ENCODE peak calls at places on chromosome 21, in nine cellular contexts. P, Q, C, S, F, W, E, K and B are unnamed samples.
A peak's percentile ranks its signal among the peaks of the same experiment; 100 is the strongest.

GRCh38 chr21:46151989-46152938 is 3.1 kb downstream of the FTCD start:
- DNase-seq in P (peak; percentile 56), Q (peak; percentile 0), C (no peak), S (no peak), F (peak; percentile 14), W (no peak), E (no peak), K (peak; percentile 18), B (peak; percentile 58)

GRCh38 chr21:31671931-31672330 is 12.4 kb downstream of the SOD1 start:
- DNase-seq in P (no peak), Q (no peak), C (no peak), S (no peak), F (no peak), W (no peak), E (no peak), K (no peak), B (no peak)

GRCh38 chr21:25881524-25882376 is 147.0 kb downstream of the GABPA start:
- DNase-seq in P (no peak), Q (peak; percentile 79), C (peak; percentile 73), S (peak; percentile 48), F (peak; percentile 64), W (peak; percentile 26), E (peak; percentile 26), K (peak; percentile 75), B (no peak)

GRCh38 chr21:18743523-18743922 is 339.9 kb upstream of the TMPRSS15 start:
- DNase-seq in P (no peak), Q (no peak), C (no peak), S (no peak), F (no peak), W (no peak), E (no peak), K (no peak), B (no peak)

GRCh38 chr21:43703068-43703880 is 15.7 kb upstream of the PDXK start:
- DNase-seq in P (no peak), Q (peak; percentile 80), C (peak; percentile 84), S (no peak), F (no peak), W (peak; percentile 52), E (no peak), K (peak; percentile 80), B (no peak)

GRCh38 chr21:24781146-24781545 is 826.1 kb downstream of the MRPL39 start:
- DNase-seq in P (no peak), Q (no peak), C (no peak), S (no peak), F (no peak), W (no peak), E (no peak), K (no peak), B (no peak)

GRCh38 chr21:31283025-31283424 is 61.0 kb downstream of the TIAM1 start:
- DNase-seq in P (no peak), Q (peak; percentile 43), C (peak; percentile 12), S (no peak), F (no peak), W (no peak), E (no peak), K (peak; percentile 82), B (no peak)

GRCh38 chr21:26041441-26042180 is 129.0 kb downstream of the APP start:
- DNase-seq in P (no peak), Q (no peak), C (peak; percentile 37), S (no peak), F (no peak), W (no peak), E (peak; percentile 31), K (no peak), B (no peak)

GRCh38 chr21:21688877-21689276 is 690.7 kb downstream of the NCAM2 start:
- DNase-seq in P (no peak), Q (no peak), C (peak; percentile 6), S (no peak), F (no peak), W (no peak), E (no peak), K (no peak), B (no peak)

GRCh38 chr21:31343680-31344480 is at the start of gene TIAM1:
- DNase-seq in P (no peak), Q (peak; percentile 35), C (peak; percentile 72), S (peak; percentile 52), F (no peak), W (no peak), E (peak; percentile 89), K (peak; percentile 43), B (peak; percentile 77)

GRCh38 chr21:31537872-31538576 is 121.5 kb upstream of the SOD1 start:
- DNase-seq in P (no peak), Q (no peak), C (no peak), S (no peak), F (no peak), W (no peak), E (no peak), K (no peak), B (no peak)

DNA sequence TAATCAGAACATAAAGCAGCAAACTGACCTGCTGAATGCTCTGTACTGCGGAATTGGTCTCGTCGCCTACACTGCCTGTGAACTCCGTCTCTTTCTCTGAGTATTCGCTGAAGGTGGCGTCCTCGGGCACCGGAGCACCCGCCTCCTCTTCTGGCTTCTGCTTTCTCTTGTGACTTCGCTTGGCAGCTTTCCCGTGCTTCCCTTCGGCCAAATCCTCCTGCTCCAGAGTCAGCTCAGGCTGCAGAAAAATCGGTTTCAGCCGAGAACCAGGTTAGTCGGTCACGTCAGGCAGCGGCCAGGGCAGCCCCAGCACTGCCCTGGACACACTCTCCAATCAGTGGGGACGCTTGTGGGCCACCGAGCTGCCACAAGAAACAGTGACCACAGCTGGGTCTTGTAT is 35.8 kb upstream of the RIPK4 start:
- DNase-seq in P (no peak), Q (peak; percentile 40), C (peak; percentile 48), S (peak; percentile 58), F (peak; percentile 67), W (no peak), E (peak; percentile 47), K (no peak), B (no peak)
- H3K4me3 ChIP-seq in P (no peak overlapping the region), Q (no peak overlapping the region), C (no peak overlapping the region), S (no peak overlapping the region), F (no peak overlapping the region), W (no peak overlapping the region), E (no peak overlapping the region), K (no peak overlapping the region), B (peak overlapping the region; percentile 16)

GRCh38 chr21:27380303-27380702 is 413.4 kb upstream of the ADAMTS5 start:
- DNase-seq in P (no peak), Q (no peak), C (peak; percentile 75), S (no peak), F (no peak), W (no peak), E (no peak), K (no peak), B (no peak)
- H3K4me3 ChIP-seq in P (no peak overlapping the region), Q (no peak overlapping the region), C (no peak overlapping the region), S (no peak overlapping the region), F (no peak overlapping the region), W (no peak overlapping the region), E (no peak overlapping the region), K (no peak overlapping the region), B (no peak overlapping the region)

GRCh38 chr21:34669149-34669879 is 520 bp downstream of the CLIC6 start:
- DNase-seq in P (no peak), Q (no peak), C (no peak), S (no peak), F (no peak), W (no peak), E (no peak), K (peak; percentile 54), B (no peak)

GRCh38 chr21:34670962-34671348 is 2.2 kb downstream of the CLIC6 start:
- DNase-seq in P (no peak), Q (no peak), C (no peak), S (no peak), F (no peak), W (no peak), E (no peak), K (no peak), B (no peak)

GRCh38 chr21:34671891-34672290 is 3.1 kb downstream of the CLIC6 start:
- DNase-seq in P (no peak), Q (no peak), C (no peak), S (no peak), F (no peak), W (no peak), E (no peak), K (no peak), B (no peak)

GRCh38 chr21:34668803-34669148 is at the start of gene CLIC6:
- DNase-seq in P (no peak), Q (no peak), C (no peak), S (peak; percentile 33), F (no peak), W (no peak), E (no peak), K (peak; percentile 86), B (no peak)

DNA sequence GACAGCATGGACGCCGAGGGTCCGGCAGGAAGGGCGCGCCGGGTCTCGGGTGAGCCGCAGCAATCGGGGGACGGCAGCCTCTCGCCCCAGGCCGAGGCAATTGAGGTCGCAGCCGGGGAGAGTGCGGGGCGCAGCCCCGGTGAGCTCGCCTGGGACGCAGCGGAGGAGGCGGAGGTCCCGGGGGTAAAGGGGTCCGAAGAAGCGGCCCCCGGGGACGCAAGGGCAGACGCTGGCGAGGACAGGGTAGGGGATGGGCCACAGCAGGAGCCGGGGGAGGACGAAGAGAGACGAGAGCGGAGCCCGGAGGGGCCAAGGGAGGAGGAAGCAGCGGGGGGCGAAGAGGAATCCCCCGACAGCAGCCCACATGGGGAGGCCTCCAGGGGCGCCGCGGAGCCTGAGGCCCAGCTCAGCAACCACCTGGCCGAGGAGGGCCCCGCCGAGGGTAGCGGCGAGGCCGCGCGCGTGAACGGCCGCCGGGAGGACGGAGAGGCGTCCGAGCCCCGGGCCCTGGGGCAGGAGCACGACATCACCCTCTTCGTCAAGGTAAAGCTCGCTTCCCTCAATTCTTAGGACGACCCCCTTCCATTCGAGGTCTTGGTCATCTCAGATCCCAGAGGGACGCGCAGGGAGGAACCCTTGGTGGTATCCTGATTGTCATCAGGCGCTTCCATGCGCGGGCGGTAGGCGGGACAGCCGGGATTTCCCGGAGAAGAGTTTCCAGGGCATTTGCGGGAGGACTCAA is 1.6 kb downstream of the CLIC6 start:
- DNase-seq in P (no peak), Q (no peak), C (no peak), S (no peak), F (no peak), W (peak; percentile 13), E (peak; percentile 10), K (peak; percentile 35), B (no peak)
- H3K4me3 ChIP-seq in P (peak overlapping the region; percentile 53), Q (no peak overlapping the region), C (no peak overlapping the region), S (peak overlapping the region; percentile 46), F (peak overlapping the region; percentile 34), W (peak overlapping the region; percentile 26), E (peak overlapping the region; percentile 49), K (peak overlapping the region; percentile 69), B (peak overlapping the region; percentile 73)

GRCh38 chr21:29434081-29434480 is 135.4 kb downstream of the BACH1 start:
- DNase-seq in P (no peak), Q (no peak), C (no peak), S (no peak), F (no peak), W (no peak), E (no peak), K (no peak), B (no peak)

GRCh38 chr21:29431680-29432079 is 133.0 kb downstream of the BACH1 start:
- DNase-seq in P (no peak), Q (no peak), C (no peak), S (no peak), F (no peak), W (no peak), E (no peak), K (no peak), B (no peak)

GRCh38 chr21:29433366-29434059 is 134.8 kb downstream of the BACH1 start:
- DNase-seq in P (no peak), Q (no peak), C (peak; percentile 34), S (no peak), F (no peak), W (no peak), E (no peak), K (no peak), B (no peak)

GRCh38 chr21:29436143-29436542 is 137.4 kb downstream of the BACH1 start:
- DNase-seq in P (no peak), Q (no peak), C (peak; percentile 67), S (no peak), F (no peak), W (no peak), E (no peak), K (no peak), B (no peak)

GRCh38 chr21:29436650-29437049 is 137.9 kb downstream of the BACH1 start:
- DNase-seq in P (no peak), Q (no peak), C (no peak), S (no peak), F (no peak), W (no peak), E (no peak), K (no peak), B (no peak)
- H3K4me3 ChIP-seq in P (no peak overlapping the region), Q (no peak overlapping the region), C (no peak overlapping the region), S (no peak overlapping the region), F (no peak overlapping the region), W (no peak overlapping the region), E (no peak overlapping the region), K (no peak overlapping the region), B (no peak overlapping the region)